ENCODE peak calls at places on chromosomes 6 and 20, in nine cellular contexts. One of them, this sample, is unnamed.

GRCh38 chr6:41177695-41178094 is 14.8 kb upstream of the TREM2 start:
- DNase-seq in pulmonary artery endothelial cell: no peak
- DNase-seq in occipital lobe: no peak
- DNase-seq in T-helper 17 cell: no peak
- DNase-seq in stimulated activated naive CD4-positive, alpha-beta T cell treated with Interleukin-2 at 50 U/mL for 16 hours: no peak
- DNase-seq in GM03348: no peak
- DNase-seq in stimulated activated CD8-positive, alpha-beta memory T cell treated with anti-CD3 and anti-CD28 coated beads, Interleukin-7, amount 100 ng/mL, for 4 hours: no peak
- DNase-seq in NCI-H1092: no peak
- DNase-seq in A172: no peak
- DNase-seq in this sample: no peak

GRCh38 chr20:59810376-59811187 is 122.9 kb downstream of the SYCP2 start:
- DNase-seq in stimulated activated naive CD4-positive, alpha-beta T cell treated with Interleukin-2 at 50 U/mL for 16 hours: no peak
- DNase-seq in NCI-H1092: no peak
- DNase-seq in T-helper 17 cell: no peak
- DNase-seq in occipital lobe: no peak
- DNase-seq in A172: no peak
- DNase-seq in GM03348: no peak
- DNase-seq in stimulated activated CD8-positive, alpha-beta memory T cell treated with anti-CD3 and anti-CD28 coated beads, Interleukin-7, amount 100 ng/mL, for 4 hours: no peak
- DNase-seq in pulmonary artery endothelial cell: no peak
- DNase-seq in this sample: no peak

GRCh38 chr20:31543966-31544598 is 29.8 kb downstream of the HM13 start:
- DNase-seq in stimulated activated CD8-positive, alpha-beta memory T cell treated with anti-CD3 and anti-CD28 coated beads, Interleukin-7, amount 100 ng/mL, for 4 hours: no peak
- DNase-seq in T-helper 17 cell: no peak
- DNase-seq in A172: peak
- DNase-seq in pulmonary artery endothelial cell: no peak
- DNase-seq in NCI-H1092: no peak
- DNase-seq in stimulated activated naive CD4-positive, alpha-beta T cell treated with Interleukin-2 at 50 U/mL for 16 hours: no peak
- DNase-seq in occipital lobe: no peak
- DNase-seq in GM03348: peak
- DNase-seq in this sample: no peak

GRCh38 chr20:39855799-39856198 is 833.2 kb downstream of the MAFB start:
- DNase-seq in NCI-H1092: no peak
- DNase-seq in pulmonary artery endothelial cell: no peak
- DNase-seq in stimulated activated CD8-positive, alpha-beta memory T cell treated with anti-CD3 and anti-CD28 coated beads, Interleukin-7, amount 100 ng/mL, for 4 hours: no peak
- DNase-seq in stimulated activated naive CD4-positive, alpha-beta T cell treated with Interleukin-2 at 50 U/mL for 16 hours: no peak
- DNase-seq in A172: peak
- DNase-seq in T-helper 17 cell: no peak
- DNase-seq in GM03348: no peak
- DNase-seq in occipital lobe: no peak
- DNase-seq in this sample: no peak

GRCh38 chr6:136535017-136535416 is 15.2 kb downstream of the MAP7 start:
- DNase-seq in occipital lobe: no peak
- DNase-seq in pulmonary artery endothelial cell: no peak
- DNase-seq in GM03348: no peak
- DNase-seq in A172: no peak
- DNase-seq in stimulated activated CD8-positive, alpha-beta memory T cell treated with anti-CD3 and anti-CD28 coated beads, Interleukin-7, amount 100 ng/mL, for 4 hours: no peak
- DNase-seq in stimulated activated naive CD4-positive, alpha-beta T cell treated with Interleukin-2 at 50 U/mL for 16 hours: no peak
- DNase-seq in NCI-H1092: no peak
- DNase-seq in T-helper 17 cell: no peak
- DNase-seq in this sample: no peak

GRCh38 chr20:44609006-44609510 is 26.7 kb downstream of the PKIG start:
- DNase-seq in NCI-H1092: no peak
- DNase-seq in GM03348: no peak
- DNase-seq in stimulated activated naive CD4-positive, alpha-beta T cell treated with Interleukin-2 at 50 U/mL for 16 hours: no peak
- DNase-seq in pulmonary artery endothelial cell: no peak
- DNase-seq in stimulated activated CD8-positive, alpha-beta memory T cell treated with anti-CD3 and anti-CD28 coated beads, Interleukin-7, amount 100 ng/mL, for 4 hours: no peak
- DNase-seq in T-helper 17 cell: no peak
- DNase-seq in A172: no peak
- DNase-seq in occipital lobe: no peak
- DNase-seq in this sample: no peak

GRCh38 chr6:86152546-86152945 is 509.9 kb upstream of the SYNCRIP start:
- DNase-seq in pulmonary artery endothelial cell: no peak
- DNase-seq in occipital lobe: no peak
- DNase-seq in stimulated activated CD8-positive, alpha-beta memory T cell treated with anti-CD3 and anti-CD28 coated beads, Interleukin-7, amount 100 ng/mL, for 4 hours: no peak
- DNase-seq in T-helper 17 cell: no peak
- DNase-seq in NCI-H1092: no peak
- DNase-seq in A172: no peak
- DNase-seq in GM03348: no peak
- DNase-seq in stimulated activated naive CD4-positive, alpha-beta T cell treated with Interleukin-2 at 50 U/mL for 16 hours: no peak
- DNase-seq in this sample: no peak

GRCh38 chr6:70738028-70738427 is 70.3 kb downstream of the SMAP1 start:
- DNase-seq in stimulated activated naive CD4-positive, alpha-beta T cell treated with Interleukin-2 at 50 U/mL for 16 hours: no peak
- DNase-seq in T-helper 17 cell: no peak
- DNase-seq in stimulated activated CD8-positive, alpha-beta memory T cell treated with anti-CD3 and anti-CD28 coated beads, Interleukin-7, amount 100 ng/mL, for 4 hours: no peak
- DNase-seq in GM03348: no peak
- DNase-seq in occipital lobe: no peak
- DNase-seq in NCI-H1092: no peak
- DNase-seq in A172: no peak
- DNase-seq in pulmonary artery endothelial cell: no peak
- DNase-seq in this sample: no peak

GRCh38 chr6:9250852-9251251 is 815.5 kb upstream of the SLC35B3 start:
- DNase-seq in NCI-H1092: peak
- DNase-seq in occipital lobe: no peak
- DNase-seq in stimulated activated CD8-positive, alpha-beta memory T cell treated with anti-CD3 and anti-CD28 coated beads, Interleukin-7, amount 100 ng/mL, for 4 hours: no peak
- DNase-seq in stimulated activated naive CD4-positive, alpha-beta T cell treated with Interleukin-2 at 50 U/mL for 16 hours: no peak
- DNase-seq in pulmonary artery endothelial cell: peak
- DNase-seq in T-helper 17 cell: no peak
- DNase-seq in A172: peak
- DNase-seq in GM03348: peak
- DNase-seq in this sample: peak

GRCh38 chr6:101445527-101445926 is 52.0 kb downstream of the GRIK2 start:
- DNase-seq in pulmonary artery endothelial cell: no peak
- DNase-seq in stimulated activated naive CD4-positive, alpha-beta T cell treated with Interleukin-2 at 50 U/mL for 16 hours: no peak
- DNase-seq in stimulated activated CD8-positive, alpha-beta memory T cell treated with anti-CD3 and anti-CD28 coated beads, Interleukin-7, amount 100 ng/mL, for 4 hours: no peak
- DNase-seq in occipital lobe: no peak
- DNase-seq in A172: no peak
- DNase-seq in NCI-H1092: no peak
- DNase-seq in T-helper 17 cell: no peak
- DNase-seq in GM03348: peak
- DNase-seq in this sample: no peak

GRCh38 chr20:32830437-32830836 is 10.7 kb downstream of the MAPRE1 start:
- DNase-seq in T-helper 17 cell: no peak
- DNase-seq in A172: no peak
- DNase-seq in stimulated activated CD8-positive, alpha-beta memory T cell treated with anti-CD3 and anti-CD28 coated beads, Interleukin-7, amount 100 ng/mL, for 4 hours: no peak
- DNase-seq in pulmonary artery endothelial cell: no peak
- DNase-seq in GM03348: peak
- DNase-seq in stimulated activated naive CD4-positive, alpha-beta T cell treated with Interleukin-2 at 50 U/mL for 16 hours: no peak
- DNase-seq in NCI-H1092: no peak
- DNase-seq in occipital lobe: no peak
- DNase-seq in this sample: no peak

GRCh38 chr6:129730477-129731165 is 20.6 kb upstream of the ARHGAP18 start:
- DNase-seq in pulmonary artery endothelial cell: no peak
- DNase-seq in stimulated activated naive CD4-positive, alpha-beta T cell treated with Interleukin-2 at 50 U/mL for 16 hours: no peak
- DNase-seq in T-helper 17 cell: no peak
- DNase-seq in occipital lobe: no peak
- DNase-seq in NCI-H1092: no peak
- DNase-seq in GM03348: no peak
- DNase-seq in stimulated activated CD8-positive, alpha-beta memory T cell treated with anti-CD3 and anti-CD28 coated beads, Interleukin-7, amount 100 ng/mL, for 4 hours: no peak
- DNase-seq in A172: no peak
- DNase-seq in this sample: no peak

GRCh38 chr20:62900692-62901584 is 25.4 kb downstream of the DIDO1 start:
- DNase-seq in stimulated activated CD8-positive, alpha-beta memory T cell treated with anti-CD3 and anti-CD28 coated beads, Interleukin-7, amount 100 ng/mL, for 4 hours: no peak
- DNase-seq in occipital lobe: no peak
- DNase-seq in T-helper 17 cell: no peak
- DNase-seq in GM03348: no peak
- DNase-seq in pulmonary artery endothelial cell: no peak
- DNase-seq in A172: no peak
- DNase-seq in stimulated activated naive CD4-positive, alpha-beta T cell treated with Interleukin-2 at 50 U/mL for 16 hours: no peak
- DNase-seq in NCI-H1092: no peak
- DNase-seq in this sample: no peak

GRCh38 chr6:119148102-119148824 is 69.8 kb upstream of the FAM184A start:
- DNase-seq in occipital lobe: peak
- DNase-seq in stimulated activated naive CD4-positive, alpha-beta T cell treated with Interleukin-2 at 50 U/mL for 16 hours: no peak
- DNase-seq in GM03348: peak
- DNase-seq in A172: peak
- DNase-seq in pulmonary artery endothelial cell: no peak
- DNase-seq in T-helper 17 cell: no peak
- DNase-seq in NCI-H1092: peak
- DNase-seq in stimulated activated CD8-positive, alpha-beta memory T cell treated with anti-CD3 and anti-CD28 coated beads, Interleukin-7, amount 100 ng/mL, for 4 hours: no peak
- DNase-seq in this sample: peak

GRCh38 chr20:63260943-63261807 is 6.9 kb upstream of the NKAIN4 start:
- DNase-seq in GM03348: no peak
- DNase-seq in stimulated activated CD8-positive, alpha-beta memory T cell treated with anti-CD3 and anti-CD28 coated beads, Interleukin-7, amount 100 ng/mL, for 4 hours: no peak
- DNase-seq in NCI-H1092: no peak
- DNase-seq in stimulated activated naive CD4-positive, alpha-beta T cell treated with Interleukin-2 at 50 U/mL for 16 hours: no peak
- DNase-seq in occipital lobe: no peak
- DNase-seq in T-helper 17 cell: no peak
- DNase-seq in pulmonary artery endothelial cell: no peak
- DNase-seq in A172: no peak
- DNase-seq in this sample: no peak

GRCh38 chr6:80145921-80146320 is 39.5 kb downstream of the BCKDHB start:
- DNase-seq in GM03348: no peak
- DNase-seq in stimulated activated CD8-positive, alpha-beta memory T cell treated with anti-CD3 and anti-CD28 coated beads, Interleukin-7, amount 100 ng/mL, for 4 hours: no peak
- DNase-seq in occipital lobe: no peak
- DNase-seq in stimulated activated naive CD4-positive, alpha-beta T cell treated with Interleukin-2 at 50 U/mL for 16 hours: no peak
- DNase-seq in A172: no peak
- DNase-seq in pulmonary artery endothelial cell: no peak
- DNase-seq in T-helper 17 cell: no peak
- DNase-seq in NCI-H1092: no peak
- DNase-seq in this sample: no peak

GRCh38 chr20:32585011-32585518 is at the start of gene NOL4L:
- DNase-seq in occipital lobe: peak
- DNase-seq in pulmonary artery endothelial cell: no peak
- DNase-seq in T-helper 17 cell: no peak
- DNase-seq in stimulated activated CD8-positive, alpha-beta memory T cell treated with anti-CD3 and anti-CD28 coated beads, Interleukin-7, amount 100 ng/mL, for 4 hours: peak
- DNase-seq in A172: no peak
- DNase-seq in stimulated activated naive CD4-positive, alpha-beta T cell treated with Interleukin-2 at 50 U/mL for 16 hours: peak
- DNase-seq in NCI-H1092: no peak
- DNase-seq in GM03348: peak
- DNase-seq in this sample: no peak

GRCh38 chr20:61935926-61936700 is 129.6 kb downstream of the TAF4 start:
- DNase-seq in occipital lobe: no peak
- DNase-seq in NCI-H1092: no peak
- DNase-seq in GM03348: no peak
- DNase-seq in stimulated activated naive CD4-positive, alpha-beta T cell treated with Interleukin-2 at 50 U/mL for 16 hours: no peak
- DNase-seq in stimulated activated CD8-positive, alpha-beta memory T cell treated with anti-CD3 and anti-CD28 coated beads, Interleukin-7, amount 100 ng/mL, for 4 hours: no peak
- DNase-seq in pulmonary artery endothelial cell: no peak
- DNase-seq in T-helper 17 cell: no peak
- DNase-seq in A172: no peak
- DNase-seq in this sample: no peak

GRCh38 chr20:50533061-50533460 is 22.9 kb downstream of the PTPN1 start:
- DNase-seq in stimulated activated CD8-positive, alpha-beta memory T cell treated with anti-CD3 and anti-CD28 coated beads, Interleukin-7, amount 100 ng/mL, for 4 hours: no peak
- DNase-seq in occipital lobe: no peak
- DNase-seq in pulmonary artery endothelial cell: no peak
- DNase-seq in stimulated activated naive CD4-positive, alpha-beta T cell treated with Interleukin-2 at 50 U/mL for 16 hours: no peak
- DNase-seq in T-helper 17 cell: no peak
- DNase-seq in A172: no peak
- DNase-seq in NCI-H1092: no peak
- DNase-seq in GM03348: no peak
- DNase-seq in this sample: no peak

GRCh38 chr6:127547909-127548649 is 28.9 kb upstream of the C6orf58 start:
- DNase-seq in occipital lobe: no peak
- DNase-seq in GM03348: peak
- DNase-seq in T-helper 17 cell: no peak
- DNase-seq in stimulated activated CD8-positive, alpha-beta memory T cell treated with anti-CD3 and anti-CD28 coated beads, Interleukin-7, amount 100 ng/mL, for 4 hours: no peak
- DNase-seq in stimulated activated naive CD4-positive, alpha-beta T cell treated with Interleukin-2 at 50 U/mL for 16 hours: no peak
- DNase-seq in A172: no peak
- DNase-seq in pulmonary artery endothelial cell: no peak
- DNase-seq in NCI-H1092: no peak
- DNase-seq in this sample: no peak

GRCh38 chr6:163585932-163586437 is 171.5 kb downstream of the QKI start:
- DNase-seq in GM03348: peak
- DNase-seq in stimulated activated naive CD4-positive, alpha-beta T cell treated with Interleukin-2 at 50 U/mL for 16 hours: no peak
- DNase-seq in occipital lobe: no peak
- DNase-seq in A172: peak
- DNase-seq in NCI-H1092: no peak
- DNase-seq in pulmonary artery endothelial cell: peak
- DNase-seq in stimulated activated CD8-positive, alpha-beta memory T cell treated with anti-CD3 and anti-CD28 coated beads, Interleukin-7, amount 100 ng/mL, for 4 hours: no peak
- DNase-seq in T-helper 17 cell: no peak
- DNase-seq in this sample: no peak

GRCh38 chr6:22448311-22448711 is 121.1 kb upstream of the HDGFL1 start:
- DNase-seq in A172: peak
- DNase-seq in occipital lobe: no peak
- DNase-seq in NCI-H1092: no peak
- DNase-seq in pulmonary artery endothelial cell: peak
- DNase-seq in stimulated activated naive CD4-positive, alpha-beta T cell treated with Interleukin-2 at 50 U/mL for 16 hours: no peak
- DNase-seq in stimulated activated CD8-positive, alpha-beta memory T cell treated with anti-CD3 and anti-CD28 coated beads, Interleukin-7, amount 100 ng/mL, for 4 hours: no peak
- DNase-seq in GM03348: no peak
- DNase-seq in T-helper 17 cell: no peak
- DNase-seq in this sample: no peak

GRCh38 chr6:34393191-34393967 is 910 bp upstream of the NUDT3 start:
- DNase-seq in T-helper 17 cell: no peak
- DNase-seq in stimulated activated naive CD4-positive, alpha-beta T cell treated with Interleukin-2 at 50 U/mL for 16 hours: no peak
- DNase-seq in stimulated activated CD8-positive, alpha-beta memory T cell treated with anti-CD3 and anti-CD28 coated beads, Interleukin-7, amount 100 ng/mL, for 4 hours: no peak
- DNase-seq in A172: no peak
- DNase-seq in GM03348: no peak
- DNase-seq in occipital lobe: no peak
- DNase-seq in pulmonary artery endothelial cell: no peak
- DNase-seq in NCI-H1092: no peak
- DNase-seq in this sample: no peak

GRCh38 chr20:47949230-47949629 is 163.9 kb upstream of the SULF2 start:
- DNase-seq in stimulated activated naive CD4-positive, alpha-beta T cell treated with Interleukin-2 at 50 U/mL for 16 hours: no peak
- DNase-seq in stimulated activated CD8-positive, alpha-beta memory T cell treated with anti-CD3 and anti-CD28 coated beads, Interleukin-7, amount 100 ng/mL, for 4 hours: no peak
- DNase-seq in NCI-H1092: no peak
- DNase-seq in T-helper 17 cell: no peak
- DNase-seq in pulmonary artery endothelial cell: no peak
- DNase-seq in GM03348: no peak
- DNase-seq in occipital lobe: no peak
- DNase-seq in A172: no peak
- DNase-seq in this sample: no peak

GRCh38 chr20:36821964-36822437 is 48.4 kb upstream of the DSN1 start:
- DNase-seq in occipital lobe: peak
- DNase-seq in T-helper 17 cell: no peak
- DNase-seq in NCI-H1092: no peak
- DNase-seq in stimulated activated CD8-positive, alpha-beta memory T cell treated with anti-CD3 and anti-CD28 coated beads, Interleukin-7, amount 100 ng/mL, for 4 hours: no peak
- DNase-seq in pulmonary artery endothelial cell: no peak
- DNase-seq in A172: peak
- DNase-seq in stimulated activated naive CD4-positive, alpha-beta T cell treated with Interleukin-2 at 50 U/mL for 16 hours: no peak
- DNase-seq in GM03348: peak
- DNase-seq in this sample: no peak